ENCODE peak calls at places on chromosome 1, in four cellular contexts. M, J, R and T are unnamed samples.

GRCh38 chr1:176206006-176206960 is 803 bp downstream of the COP1 start:
- DNase-seq in J (peak; percentile 70), M (peak; percentile 29), R (no peak), T (peak; percentile 88)

GRCh38 chr1:45089711-45090110 is 77.7 kb downstream of the UROD start:
- DNase-seq in J (no peak), M (no peak), R (no peak), T (no peak)

GRCh38 chr1:212700892-212701819 is 1.5 kb upstream of the BATF3 start:
- DNase-seq in M (peak; percentile 62), J (peak; percentile 70), R (peak; percentile 17), T (peak; percentile 62)

GRCh38 chr1:204093756-204094155 is 20.8 kb downstream of the SOX13 start:
- DNase-seq in M (no peak), R (no peak), J (no peak), T (no peak)

GRCh38 chr1:154157520-154158306 is 2.8 kb upstream of the NUP210L start:
- DNase-seq in R (no peak), J (no peak), M (peak; percentile 31), T (peak; percentile 45)

GRCh38 chr1:229164836-229165285 is 106.0 kb upstream of the RAB4A start:
- DNase-seq in J (no peak), M (no peak), R (no peak), T (no peak)

GRCh38 chr1:213571419-213571818 is 416.4 kb upstream of the PROX1 start:
- DNase-seq in J (no peak), M (no peak), R (no peak), T (no peak)

GRCh38 chr1:45995298-45995697 is 137.1 kb downstream of the PIK3R3 start:
- DNase-seq in J (no peak), R (no peak), M (peak; percentile 68), T (no peak)

GRCh38 chr1:242004751-242005495 is 6.0 kb upstream of the MAP1LC3C start:
- DNase-seq in R (no peak), J (no peak), M (no peak), T (peak; percentile 66)

GRCh38 chr1:30618335-30618747 is 105.0 kb downstream of the MATN1 start:
- DNase-seq in R (no peak), J (no peak), M (no peak), T (peak; percentile 83)

GRCh38 chr1:196527941-196528340 is 80.3 kb downstream of the KCNT2 start:
- DNase-seq in R (no peak), M (no peak), J (no peak), T (no peak)

GRCh38 chr1:209805341-209805781 is 581 bp downstream of the IRF6 start:
- DNase-seq in M (no peak), R (no peak), J (peak; percentile 73), T (peak; percentile 76)

GRCh38 chr1:204286841-204287387 is 72.8 kb downstream of the PLEKHA6 start:
- DNase-seq in R (no peak), M (no peak), J (no peak), T (peak; percentile 42)

GRCh38 chr1:26015358-26015757 is 6.2 kb upstream of the EXTL1 start:
- DNase-seq in R (no peak), J (no peak), M (peak; percentile 56), T (no peak)

GRCh38 chr1:155316922-155317321 is 3.8 kb upstream of the RUSC1 start:
- DNase-seq in J (no peak), R (no peak), M (no peak), T (no peak)

GRCh38 chr1:116766616-116767469 is 12.6 kb downstream of the CD2 start:
- DNase-seq in M (no peak), R (no peak), J (no peak), T (no peak)

GRCh38 chr1:210098376-210098775 is 134.2 kb upstream of the SERTAD4 start:
- DNase-seq in R (no peak), M (no peak), J (no peak), T (no peak)

GRCh38 chr1:225470691-225471452 is 43.0 kb upstream of the LBR start:
- DNase-seq in J (peak; percentile 28), R (no peak), M (no peak), T (no peak)

GRCh38 chr1:108512239-108513071 is 47.4 kb upstream of the EEIG2 start:
- DNase-seq in R (no peak), M (peak; percentile 50), J (no peak), T (peak; percentile 26)

GRCh38 chr1:189597083-189597482 is 880.6 kb downstream of the BRINP3 start:
- DNase-seq in R (no peak), J (no peak), M (no peak), T (no peak)

GRCh38 chr1:60425528-60425927 is 352.0 kb upstream of the C1orf87 start:
- DNase-seq in M (no peak), R (no peak), J (peak; percentile 34), T (peak; percentile 65)

GRCh38 chr1:85661767-85662166 is 46.5 kb downstream of the ZNHIT6 start:
- DNase-seq in M (no peak), J (no peak), R (no peak), T (no peak)

GRCh38 chr1:89952021-89952995 is 42.6 kb upstream of the ZNF326 start:
- DNase-seq in M (peak; percentile 90), R (no peak), J (no peak), T (peak; percentile 65)

GRCh38 chr1:116724765-116725375 is 29.4 kb upstream of the CD2 start:
- DNase-seq in R (no peak), J (no peak), M (peak; percentile 52), T (peak; percentile 62)

GRCh38 chr1:37233606-37234005 is 199.3 kb upstream of the GRIK3 start:
- DNase-seq in J (no peak), R (no peak), M (no peak), T (peak; percentile 63)

GRCh38 chr1:25766721-25767436 is 33.1 kb upstream of the SELENON start:
- DNase-seq in M (no peak), R (no peak), J (no peak), T (no peak)

GRCh38 chr1:197902131-197902453 is 338 bp upstream of the C1orf53 start:
- DNase-seq in R (no peak), M (no peak), J (no peak), T (no peak)

GRCh38 chr1:210233216-210233494 is 559 bp downstream of the SERTAD4 start:
- DNase-seq in R (no peak), J (no peak), M (no peak), T (no peak)

GRCh38 chr1:27004471-27005165 is 8.0 kb downstream of the TENT5B start:
- DNase-seq in R (no peak), M (peak; percentile 67), J (peak; percentile 72), T (peak; percentile 27)

GRCh38 chr1:33721416-33721815 is 142.5 kb upstream of the HMGB4 start:
- DNase-seq in R (no peak), M (no peak), J (no peak), T (no peak)

GRCh38 chr1:33725037-33725436 is 138.8 kb upstream of the HMGB4 start:
- DNase-seq in J (peak; percentile 15), M (no peak), R (no peak), T (no peak)

GRCh38 chr1:33726274-33726804 is 137.5 kb upstream of the HMGB4 start:
- DNase-seq in M (no peak), R (no peak), J (no peak), T (no peak)

GRCh38 chr1:33724348-33724747 is 139.5 kb upstream of the HMGB4 start:
- DNase-seq in R (no peak), J (peak; percentile 46), M (no peak), T (no peak)

DNA sequence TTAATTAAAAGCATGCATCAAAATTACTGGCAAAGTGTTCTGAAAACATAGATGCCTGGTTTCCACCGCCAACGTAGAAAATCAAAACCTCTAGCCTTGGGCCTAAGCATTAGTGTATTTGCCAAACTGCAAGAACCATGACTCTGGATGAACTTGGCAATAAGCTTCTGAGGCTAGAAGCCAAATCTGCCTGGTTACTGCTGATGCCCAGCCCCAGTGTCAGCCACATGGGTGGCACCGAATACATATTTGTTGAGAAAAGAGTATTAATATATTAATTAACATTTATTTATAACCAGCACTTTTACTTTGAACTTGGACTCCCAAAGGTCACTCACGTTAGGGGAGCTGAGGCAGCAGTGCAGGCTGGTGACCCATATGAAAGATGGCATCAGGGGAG is 140.6 kb upstream of the HMGB4 start:
- DNase-seq in J (no peak), M (no peak), R (no peak), T (no peak)
- H4K5ac ChIP-seq in J (no peak overlapping the region), M (no peak overlapping the region), R (no peak overlapping the region), T (no peak overlapping the region)

DNA sequence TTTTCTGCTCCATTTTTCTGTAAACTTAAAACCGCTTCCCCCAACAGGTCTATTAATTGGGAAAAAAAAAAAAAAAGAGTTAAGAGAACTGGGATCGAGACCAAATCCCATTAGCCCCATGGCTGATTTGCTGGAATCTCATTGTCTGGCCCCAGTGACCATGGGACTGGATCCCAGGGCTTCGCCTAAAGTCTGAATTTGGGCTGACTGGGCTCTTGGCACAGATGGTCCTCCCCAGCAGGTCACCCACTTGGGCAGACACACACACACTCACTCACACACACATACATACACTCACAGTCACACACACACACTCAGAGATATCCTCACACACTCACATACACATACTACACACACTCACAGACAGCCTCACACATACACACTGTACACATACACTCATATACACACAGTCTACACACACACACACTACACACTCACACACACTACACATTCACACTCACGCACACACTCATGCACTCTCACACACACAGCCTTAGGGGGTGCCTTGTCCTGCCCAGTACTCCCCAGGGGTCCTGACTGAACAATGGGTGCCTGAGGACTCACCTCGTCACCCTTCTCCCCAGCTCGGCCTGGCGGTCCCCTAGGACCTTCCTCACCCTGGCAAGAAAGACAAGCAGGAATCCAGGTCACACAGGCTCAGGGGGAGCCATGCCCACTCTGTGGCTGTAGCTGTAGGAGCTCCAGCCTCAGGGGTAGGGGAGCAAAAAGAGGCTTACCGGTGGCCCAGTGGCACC is 7.5 kb downstream of the COL9A2 start:
- DNase-seq in J (no peak), M (no peak), R (no peak), T (no peak)
- H3K23ac ChIP-seq in J (no peak overlapping the region), M (no peak overlapping the region), R (no peak overlapping the region), T (no peak overlapping the region)

GRCh38 chr1:65264197-65264929 is 45.0 kb upstream of the DNAJC6 start:
- DNase-seq in M (peak; percentile 37), R (no peak), J (peak; percentile 67), T (peak; percentile 83)
- H3K4me2 ChIP-seq in M (peak overlapping the region; percentile 61), R (peak overlapping the region; percentile 59), J (peak overlapping the region; percentile 68), T (peak overlapping the region; percentile 38)

DNA sequence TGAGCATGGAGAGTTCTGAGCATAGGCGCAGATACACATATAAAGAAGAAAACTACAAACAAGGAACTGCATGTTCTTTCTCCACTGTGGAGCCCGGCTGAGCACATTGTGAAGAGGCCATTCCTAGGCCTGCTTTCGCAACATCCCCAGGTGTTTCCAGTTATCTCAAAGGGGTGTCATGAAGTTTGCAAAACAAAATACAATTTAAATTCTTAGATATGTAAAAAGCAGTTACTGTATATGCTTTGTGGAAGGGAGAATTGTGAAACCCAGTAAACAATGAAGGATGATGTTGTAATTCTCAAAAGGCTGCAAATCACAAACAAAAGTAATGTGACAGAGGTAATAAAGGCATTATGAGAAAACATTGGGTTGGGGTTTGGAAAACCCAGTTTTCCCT is 98.6 kb upstream of the ZNF644 start:
- DNase-seq in R (no peak), M (no peak), J (no peak), T (peak; percentile 42)
- H4K5ac ChIP-seq in R (no peak overlapping the region), M (no peak overlapping the region), J (no peak overlapping the region), T (no peak overlapping the region)

DNA sequence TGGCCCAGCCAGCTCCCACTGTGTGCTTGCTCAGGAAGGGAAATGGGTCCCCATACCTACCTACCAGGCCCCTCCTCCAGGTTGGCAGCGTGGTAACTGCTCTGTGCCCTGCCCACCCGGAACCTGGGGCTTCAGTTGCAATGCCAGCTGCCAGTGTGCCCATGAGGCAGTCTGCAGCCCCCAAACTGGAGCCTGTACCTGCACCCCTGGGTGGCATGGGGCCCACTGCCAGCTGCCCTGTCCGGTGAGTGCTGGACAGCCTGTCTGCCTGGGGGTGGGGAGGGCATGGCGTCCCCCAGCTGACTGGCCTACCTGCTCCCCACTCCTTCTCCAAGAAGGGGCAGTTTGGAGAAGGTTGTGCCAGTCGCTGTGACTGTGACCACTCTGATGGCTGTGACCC is 10.8 kb upstream of the LRRC71 start:
- DNase-seq in J (no peak), R (no peak), M (no peak), T (no peak)
- H3K23ac ChIP-seq in J (no peak overlapping the region), R (no peak overlapping the region), M (no peak overlapping the region), T (no peak overlapping the region)